ENCODE peak calls at places on chromosomes 16 and 17, in eight cellular contexts. P is CD4-positive, CD25-positive, alpha-beta regulatory T cell; E is uterus; X is CD4-positive, alpha-beta T cell; G is dorsolateral prefrontal cortex; T is right cardiac atrium; H is tibial artery; C is ovary. S is an unnamed sample.

GRCh38 chr17:34998205-34998604 is 17.9 kb downstream of the LIG3 start:
- DNase-seq in X (peak; percentile 77), C (no peak), H (peak; percentile 43), G (peak; percentile 85), E (no peak), P (peak; percentile 78), T (peak; percentile 43), S (peak; percentile 86)

GRCh38 chr16:89000207-89000959 is 23.4 kb upstream of the CBFA2T3 start:
- DNase-seq in P (no peak), H (no peak), G (no peak), T (peak; percentile 2), C (no peak), E (no peak), X (no peak), S (no peak)

GRCh38 chr16:48609453-48610023 is 442 bp downstream of the N4BP1 start:
- DNase-seq in P (peak; percentile 43), H (peak; percentile 41), G (no peak), E (no peak), X (peak; percentile 44), T (peak; percentile 82), C (no peak), S (peak; percentile 34)

GRCh38 chr17:1945621-1946020 is 79.5 kb downstream of the RTN4RL1 start:
- DNase-seq in E (no peak), P (no peak), G (no peak), X (no peak), C (no peak), T (no peak), H (no peak), S (no peak)

GRCh38 chr17:16286009-16286946 is 67.0 kb downstream of the CENPV start:
- DNase-seq in G (no peak), P (peak; percentile 78), C (peak; percentile 80), H (peak; percentile 89), X (peak; percentile 68), E (peak; percentile 88), T (peak; percentile 91), S (peak; percentile 89)

GRCh38 chr16:83912152-83912948 is 13.4 kb downstream of the MLYCD start:
- DNase-seq in H (no peak), T (no peak), X (no peak), C (no peak), G (no peak), E (no peak), P (no peak), S (no peak)

GRCh38 chr17:43094129-43094834 is 30.9 kb downstream of the BRCA1 start:
- DNase-seq in H (no peak), X (no peak), T (no peak), G (no peak), P (no peak), C (no peak), E (no peak), S (no peak)

GRCh38 chr16:72199938-72200337 is 28.0 kb upstream of the PMFBP1 start:
- DNase-seq in T (no peak), P (no peak), E (no peak), C (no peak), X (no peak), H (no peak), G (no peak), S (no peak)

GRCh38 chr17:80832266-80832676 is 159.4 kb upstream of the CHMP6 start:
- DNase-seq in C (peak; percentile 66), E (peak; percentile 62), X (no peak), H (no peak), T (no peak), G (peak; percentile 64), P (no peak), S (no peak)

GRCh38 chr17:67044940-67045339 is 586 bp downstream of the CACNG1 start:
- DNase-seq in C (no peak), H (no peak), X (no peak), E (no peak), T (no peak), P (no peak), G (no peak), S (no peak)

GRCh38 chr17:1947229-1947742 is 77.8 kb downstream of the RTN4RL1 start:
- DNase-seq in P (no peak), H (no peak), C (no peak), E (no peak), T (peak; percentile 53), X (no peak), G (no peak), S (no peak)

GRCh38 chr17:77801545-77802332 is 156.8 kb upstream of the TNRC6C start:
- DNase-seq in E (no peak), P (no peak), X (no peak), G (no peak), C (no peak), H (no peak), T (no peak), S (no peak)

GRCh38 chr17:66468241-66469087 is 166.1 kb downstream of the PRKCA start:
- DNase-seq in C (no peak), P (no peak), G (no peak), X (no peak), H (peak; percentile 36), T (no peak), E (no peak), S (peak; percentile 92)

GRCh38 chr17:50102164-50102991 is 7.2 kb downstream of the PDK2 start:
- DNase-seq in C (peak; percentile 55), E (no peak), T (peak; percentile 77), H (peak; percentile 58), G (peak; percentile 65), X (no peak), P (no peak), S (no peak)

GRCh38 chr17:67813803-67814180 is 11.5 kb upstream of the BPTF start:
- DNase-seq in C (no peak), H (no peak), E (no peak), X (no peak), G (no peak), T (no peak), P (no peak), S (no peak)

GRCh38 chr16:72111653-72112451 is 18.2 kb downstream of the DHX38 start:
- DNase-seq in P (no peak), X (no peak), T (no peak), H (no peak), E (no peak), G (no peak), C (no peak), S (no peak)

GRCh38 chr17:8896087-8896486 is 28.6 kb upstream of the PIK3R6 start:
- DNase-seq in C (no peak), E (no peak), G (peak; percentile 20), H (no peak), X (no peak), T (no peak), P (no peak), S (no peak)

GRCh38 chr17:8894189-8894611 is 26.7 kb upstream of the PIK3R6 start:
- DNase-seq in X (no peak), T (no peak), P (no peak), C (no peak), H (no peak), G (peak; percentile 35), E (no peak), S (no peak)

GRCh38 chr17:8900207-8900606 is 32.7 kb upstream of the PIK3R6 start:
- DNase-seq in T (no peak), P (no peak), C (no peak), E (no peak), H (no peak), G (no peak), X (no peak), S (no peak)

GRCh38 chr17:8894673-8895578 is 27.5 kb upstream of the PIK3R6 start:
- DNase-seq in P (peak; percentile 40), T (peak; percentile 46), H (peak; percentile 70), C (no peak), X (peak; percentile 45), G (peak; percentile 49), E (no peak), S (no peak)

DNA sequence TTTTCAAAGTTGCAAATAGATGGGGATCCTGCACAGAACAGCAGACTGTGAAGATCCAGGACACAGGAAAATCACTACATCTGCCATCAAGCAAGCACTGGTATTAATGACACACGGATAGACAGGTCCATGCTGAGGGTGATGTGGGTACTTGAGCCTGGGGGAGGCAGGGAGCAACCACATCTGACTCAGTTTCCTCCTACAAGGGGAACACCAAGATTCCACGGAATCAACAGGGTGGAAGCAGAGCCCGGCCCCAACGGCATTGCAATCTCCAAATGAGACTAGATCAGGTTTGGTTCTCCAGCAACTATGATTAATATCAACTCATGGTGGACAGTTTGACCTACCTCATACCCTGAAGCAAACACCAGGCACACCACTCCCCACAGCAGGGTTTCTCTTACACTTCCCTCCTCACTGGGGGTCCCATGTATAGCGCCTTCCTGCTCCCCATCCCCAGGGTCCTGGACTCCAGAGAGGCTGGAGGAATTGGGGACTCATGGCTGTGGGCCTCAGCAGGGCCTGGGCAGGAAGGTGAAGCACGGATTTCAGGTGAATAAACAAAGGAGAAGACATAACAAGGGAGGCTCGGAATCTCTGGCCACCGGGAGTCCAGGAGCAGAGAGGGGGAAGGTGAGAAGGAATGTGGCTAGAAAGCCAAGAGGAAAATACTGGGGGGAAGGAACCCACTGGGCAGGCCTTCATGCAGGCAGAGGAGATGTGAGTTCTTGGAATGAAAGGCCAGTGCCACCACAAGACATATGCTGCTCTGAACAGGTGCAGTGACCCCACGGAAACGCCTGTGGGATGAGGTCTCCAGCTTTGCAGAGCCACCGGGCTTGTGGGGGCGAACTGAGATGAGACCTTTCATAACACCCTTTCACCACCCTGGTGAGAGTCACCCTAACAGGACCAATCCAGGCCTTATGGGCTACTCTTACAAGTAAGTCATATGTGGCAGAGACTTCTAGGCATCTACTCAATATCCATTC is 29.5 kb upstream of the PIK3R6 start:
- DNase-seq in G (peak; percentile 12), P (no peak), T (no peak), E (no peak), X (no peak), H (no peak), C (no peak), S (no peak)
- H3K27me3 ChIP-seq in G (no peaks in the 10 kb centered on the region), P (no peaks in the 10 kb centered on the region), T (no peaks in the 10 kb centered on the region), E (no peaks in the 10 kb centered on the region), X (no peaks in the 10 kb centered on the region), H (peaks cover 20% of the 10 kb centered on the region), C (no peaks in the 10 kb centered on the region), S (no peaks in the 10 kb centered on the region)

GRCh38 chr17:79341529-79341780 is 266.8 kb downstream of the ENGASE start:
- DNase-seq in C (no peak), T (no peak), H (no peak), E (no peak), G (no peak), X (no peak), P (no peak), S (no peak)
- H3K27me3 ChIP-seq in C (no peaks in the 10 kb centered on the region), T (no peaks in the 10 kb centered on the region), H (peaks cover 52% of the 10 kb centered on the region), E (no peaks in the 10 kb centered on the region), G (no peaks in the 10 kb centered on the region), X (no peaks in the 10 kb centered on the region), P (no peaks in the 10 kb centered on the region), S (no peaks in the 10 kb centered on the region)

DNA sequence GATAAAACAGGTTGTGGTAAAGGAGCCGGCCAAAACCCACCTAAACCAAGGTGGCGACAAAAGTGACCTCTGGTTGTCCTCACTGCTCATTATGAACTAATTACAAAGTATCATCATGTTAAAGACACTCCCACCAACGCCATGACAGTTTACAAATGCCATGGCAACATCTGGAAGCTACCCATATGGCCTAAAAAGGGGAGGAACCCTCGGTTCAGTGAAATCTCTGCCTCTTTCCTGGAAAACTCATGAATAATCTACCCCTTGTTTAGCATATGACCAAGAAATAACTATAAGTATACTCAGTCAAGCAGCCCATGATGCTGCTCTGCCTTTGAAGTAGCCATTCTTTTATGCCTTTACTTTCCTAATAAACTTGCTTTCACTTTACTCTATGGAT is 72.2 kb downstream of the CYLD start:
- DNase-seq in G (no peak), X (no peak), P (no peak), C (no peak), E (no peak), T (no peak), H (no peak), S (no peak)
- H3K27me3 ChIP-seq in G (no peaks in the 10 kb centered on the region), X (no peaks in the 10 kb centered on the region), P (no peaks in the 10 kb centered on the region), C (no peaks in the 10 kb centered on the region), E (no peaks in the 10 kb centered on the region), T (no peaks in the 10 kb centered on the region), H (no peaks in the 10 kb centered on the region), S (peaks cover 2% of the 10 kb centered on the region)

GRCh38 chr16:27084296-27085065 is 17.8 kb downstream of the C16orf82 start:
- DNase-seq in C (no peak), T (no peak), H (no peak), X (no peak), E (no peak), P (no peak), G (no peak), S (no peak)
- H3K27me3 ChIP-seq in C (no peaks in the 10 kb centered on the region), T (no peaks in the 10 kb centered on the region), H (peaks cover 32% of the 10 kb centered on the region), X (peaks cover 11% of the 10 kb centered on the region), E (no peaks in the 10 kb centered on the region), P (no peaks in the 10 kb centered on the region), G (peaks cover 26% of the 10 kb centered on the region), S (no peaks in the 10 kb centered on the region)